ENCODE peak calls at places on chromosomes 6 and 20, in four cellular contexts. Q, D, P and X are unnamed samples.

GRCh38 chr6:123875784-123876183 is 72.1 kb downstream of the NKAIN2 start:
- DNase-seq in D (no peak), Q (no peak), P (no peak), X (no peak)

GRCh38 chr20:34515484-34516037 is 661 bp upstream of the DYNLRB1 start:
- DNase-seq in D (peak; percentile 70), Q (peak; percentile 47), P (peak; percentile 48), X (peak; percentile 48)

GRCh38 chr6:112571486-112571885 is 224.4 kb downstream of the RFPL4B start:
- DNase-seq in Q (no peak), D (no peak), P (no peak), X (no peak)

GRCh38 chr6:34103321-34103720 is 42.6 kb downstream of the GRM4 start:
- DNase-seq in Q (no peak), P (no peak), D (no peak), X (no peak)

GRCh38 chr6:56245903-56246351 is 1.5 kb downstream of the COL21A1 start:
- DNase-seq in Q (no peak), P (no peak), D (no peak), X (no peak)

GRCh38 chr20:60250251-60250650 is 292.0 kb downstream of the CDH26 start:
- DNase-seq in P (no peak), D (no peak), Q (no peak), X (no peak)

GRCh38 chr20:58666702-58667101 is 15.6 kb downstream of the STX16 start:
- DNase-seq in D (no peak), P (no peak), Q (no peak), X (no peak)

GRCh38 chr6:134607411-134607810 is 289.5 kb upstream of the SGK1 start:
- DNase-seq in Q (no peak), D (no peak), P (no peak), X (no peak)

GRCh38 chr6:82040405-82041221 is 206.9 kb downstream of the IBTK start:
- DNase-seq in Q (no peak), D (peak; percentile 35), P (peak; percentile 34), X (no peak)

GRCh38 chr20:12925214-12925755 is 83.5 kb upstream of the SPTLC3 start:
- DNase-seq in Q (peak; percentile 34), D (peak; percentile 17), P (peak; percentile 88), X (peak; percentile 39)

GRCh38 chr6:69349776-69350175 is 447.0 kb downstream of the LMBRD1 start:
- DNase-seq in Q (no peak), P (no peak), D (no peak), X (no peak)

GRCh38 chr6:35521235-35521634 is 8.5 kb upstream of the TULP1 start:
- DNase-seq in P (no peak), Q (no peak), D (no peak), X (no peak)

GRCh38 chr6:24205020-24205492 is 79.0 kb downstream of the NRSN1 start:
- DNase-seq in D (peak; percentile 19), Q (no peak), P (peak; percentile 39), X (peak; percentile 4)

GRCh38 chr6:136994782-136995181 is 50.0 kb downstream of the IL20RA start:
- DNase-seq in P (peak; percentile 12), Q (no peak), D (no peak), X (no peak)

GRCh38 chr6:38755874-38756273 is 40.8 kb downstream of the DNAH8 start:
- DNase-seq in P (no peak), D (no peak), Q (no peak), X (no peak)

GRCh38 chr20:5835234-5835845 is 85.1 kb downstream of the SHLD1 start:
- DNase-seq in D (no peak), P (peak; percentile 54), Q (no peak), X (no peak)

GRCh38 chr20:6696001-6696400 is 71.5 kb upstream of the BMP2 start:
- DNase-seq in P (no peak), Q (no peak), D (no peak), X (no peak)

GRCh38 chr6:31356946-31357466 is at the start of gene HLA-B:
- DNase-seq in Q (peak; percentile 84), P (peak; percentile 33), D (peak; percentile 65), X (peak; percentile 68)

GRCh38 chr6:19270616-19271015 is 566.6 kb upstream of the ID4 start:
- DNase-seq in D (no peak), Q (no peak), P (no peak), X (no peak)

GRCh38 chr6:6131492-6132109 is 124.9 kb upstream of the NRN1 start:
- DNase-seq in Q (no peak), D (no peak), P (peak; percentile 23), X (peak; percentile 10)

GRCh38 chr6:124668028-124668427 is 294.2 kb upstream of the RNF217 start:
- DNase-seq in D (no peak), Q (no peak), P (no peak), X (no peak)

GRCh38 chr6:151535476-151536279 is 41.9 kb downstream of the CCDC170 start:
- DNase-seq in P (no peak), D (no peak), Q (no peak), X (no peak)

GRCh38 chr6:12602951-12603710 is 113.4 kb upstream of the PHACTR1 start:
- DNase-seq in P (peak; percentile 88), D (no peak), Q (no peak), X (no peak)

GRCh38 chr6:15562954-15563353 is 99.9 kb downstream of the DTNBP1 start:
- DNase-seq in D (no peak), P (no peak), Q (no peak), X (no peak)

GRCh38 chr6:50842446-50842845 is 23.8 kb downstream of the TFAP2B start:
- DNase-seq in Q (no peak), P (no peak), D (no peak), X (no peak)

GRCh38 chr6:4220619-4221018 is 85.2 kb upstream of the ECI2 start:
- DNase-seq in P (no peak), Q (no peak), D (no peak), X (no peak)

GRCh38 chr6:42335896-42336295 is 115.8 kb downstream of the TRERF1 start:
- DNase-seq in P (no peak), Q (no peak), D (no peak), X (no peak)

GRCh38 chr20:34715384-34715783 is 11.2 kb downstream of the TP53INP2 start:
- DNase-seq in D (no peak), Q (no peak), P (no peak), X (no peak)

GRCh38 chr6:161434331-161434730 is 160.5 kb upstream of the AGPAT4 start:
- DNase-seq in P (no peak), D (no peak), Q (no peak), X (no peak)

GRCh38 chr6:119323478-119323877 is 26.1 kb downstream of the MAN1A1 start:
- DNase-seq in Q (no peak), D (no peak), P (no peak), X (no peak)

GRCh38 chr20:19974621-19975435 is 42.3 kb upstream of the NAA20 start:
- DNase-seq in D (peak; percentile 80), P (peak; percentile 77), Q (peak; percentile 61), X (no peak)

GRCh38 chr20:20664795-20665194 is 47.6 kb downstream of the RALGAPA2 start:
- DNase-seq in Q (no peak), D (no peak), P (peak; percentile 66), X (no peak)

GRCh38 chr6:136526196-136526930 is 23.9 kb downstream of the MAP7 start:
- DNase-seq in P (peak; percentile 82), D (peak; percentile 34), Q (peak; percentile 40), X (no peak)

GRCh38 chr20:431012-431904 is 23.2 kb downstream of the RBCK1 start:
- DNase-seq in D (no peak), P (peak; percentile 95), Q (peak; percentile 46), X (no peak)

GRCh38 chr6:89013463-89013862 is 50.0 kb upstream of the RNGTT start:
- DNase-seq in D (no peak), P (no peak), Q (no peak), X (no peak)

GRCh38 chr6:18265099-18265372 is 706 bp upstream of the DEK start:
- DNase-seq in Q (no peak), P (no peak), D (no peak), X (no peak)

GRCh38 chr6:18261877-18262276 is 2.5 kb downstream of the DEK start:
- DNase-seq in P (no peak), D (no peak), Q (no peak), X (no peak)

GRCh38 chr6:18264338-18265098 is at the start of gene DEK:
- DNase-seq in Q (peak; percentile 87), P (peak; percentile 84), D (peak; percentile 79), X (peak; percentile 57)

GRCh38 chr6:18262812-18263560 is 1.3 kb downstream of the DEK start:
- DNase-seq in P (peak; percentile 7), Q (no peak), D (no peak), X (peak; percentile 37)

GRCh38 chr6:18263561-18264337 is 581 bp downstream of the DEK start:
- DNase-seq in Q (peak; percentile 75), P (peak; percentile 63), D (no peak), X (peak; percentile 12)
- TF ChIP-seq POLR2A in Q (no peak), P (no peak), D (no peak), X (no peak)

DNA sequence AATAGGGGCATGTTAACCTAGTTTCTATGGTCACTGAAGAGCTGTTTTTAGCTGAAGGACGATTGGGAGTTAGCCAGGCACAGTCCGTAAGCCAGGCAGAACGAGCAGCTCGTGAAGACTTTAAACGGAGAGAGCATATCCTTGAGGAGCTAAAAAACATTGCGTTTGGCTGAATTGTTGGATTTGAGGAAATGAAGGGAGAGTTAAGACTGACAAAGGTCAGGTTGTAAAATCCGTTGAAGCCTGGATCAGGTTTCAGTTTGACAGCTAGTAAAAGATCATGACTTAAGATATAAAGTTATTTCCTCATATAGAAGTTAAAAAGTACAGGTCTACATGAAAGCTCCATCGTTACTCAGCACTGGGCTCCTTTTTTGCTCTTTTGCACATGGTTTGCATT is 2.8 kb downstream of the DBNDD2 start:
- DNase-seq in Q (no peak), D (no peak), P (no peak), X (no peak)
- TF ChIP-seq POLR2A in Q (no peak), D (no peak), P (no peak), X (no peak)

GRCh38 chr20:48839083-48839482 is 11.3 kb upstream of the PREX1 start:
- DNase-seq in D (no peak), P (no peak), Q (no peak), X (no peak)
- TF ChIP-seq POLR2A in D (no peak), P (no peak), Q (no peak), X (no peak)

GRCh38 chr6:2993755-2994317 is 5.9 kb upstream of the NQO2 start:
- DNase-seq in P (no peak), D (no peak), Q (no peak), X (no peak)

GRCh38 chr6:3001146-3001772 is 1.6 kb downstream of the NQO2 start:
- DNase-seq in D (no peak), P (no peak), Q (no peak), X (no peak)

GRCh38 chr6:3001773-3002293 is 2.1 kb downstream of the NQO2 start:
- DNase-seq in P (peak; percentile 88), D (peak; percentile 57), Q (no peak), X (no peak)

GRCh38 chr6:2999621-3000455 is at the start of gene NQO2:
- DNase-seq in D (peak; percentile 89), P (peak; percentile 84), Q (peak; percentile 97), X (peak; percentile 84)

DNA sequence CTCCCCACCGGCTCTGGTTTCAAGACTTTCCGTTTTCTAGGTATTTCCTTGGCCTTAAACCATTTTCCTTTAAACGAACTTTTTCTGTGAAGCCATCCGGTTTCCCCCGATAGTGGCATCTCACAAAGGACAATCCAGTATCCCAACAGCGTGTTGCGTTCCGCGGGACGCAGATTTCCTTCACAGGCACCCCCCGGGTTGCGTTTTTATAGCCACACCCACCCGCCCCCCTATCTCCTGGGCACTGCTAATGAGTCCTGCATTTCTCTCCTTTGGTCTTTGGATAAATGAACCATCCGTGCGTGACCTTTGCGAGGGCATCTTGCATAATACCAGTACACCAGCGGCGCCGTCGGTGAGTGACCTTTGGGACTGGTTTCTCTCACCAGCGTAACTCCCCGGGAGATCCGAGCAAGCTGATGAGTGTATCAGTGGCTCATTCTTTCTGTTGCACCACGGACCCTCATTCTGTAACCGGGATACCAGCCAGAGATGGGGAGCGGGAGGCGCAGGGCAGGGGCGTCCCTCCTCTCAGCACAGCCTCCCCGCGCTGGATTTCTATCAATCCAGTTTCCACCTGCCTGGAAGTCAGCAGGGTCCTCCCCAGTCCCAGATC is 581 bp upstream of the NQO2 start:
- DNase-seq in P (peak; percentile 72), Q (peak; percentile 86), D (no peak), X (no peak)
- TF ChIP-seq POLR2A in P (peak; percentile 12), Q (no peak), D (no peak), X (no peak)